ENCODE peak calls at places on chromosomes 7 and 10, in ten cellular contexts. One of them, this sample, is unnamed.

GRCh38 chr10:9096288-9096687 is 1041.8 kb downstream of the GATA3 start:
- DNase-seq in colonic mucosa: no peak
- DNase-seq in RWPE1: no peak
- DNase-seq in activated CD8-positive, alpha-beta T cell treated with anti-CD3 and anti-CD28 coated beads for 36 hours: peak
- DNase-seq in astrocyte of the spinal cord: no peak
- DNase-seq in cardiac fibroblast: no peak
- DNase-seq in NB4: no peak
- DNase-seq in CD8-positive, alpha-beta T cell: peak
- DNase-seq in activated B cell treated with CpG ODN at 0.5 μM for 24 hours: no peak
- DNase-seq in ascending aorta: no peak
- DNase-seq in this sample: no peak

GRCh38 chr10:79112898-79113431 is 44.2 kb downstream of the ZMIZ1 start:
- DNase-seq in colonic mucosa: no peak
- DNase-seq in RWPE1: peak
- DNase-seq in activated CD8-positive, alpha-beta T cell treated with anti-CD3 and anti-CD28 coated beads for 36 hours: no peak
- DNase-seq in astrocyte of the spinal cord: peak
- DNase-seq in cardiac fibroblast: peak
- DNase-seq in NB4: no peak
- DNase-seq in CD8-positive, alpha-beta T cell: no peak
- DNase-seq in activated B cell treated with CpG ODN at 0.5 μM for 24 hours: no peak
- DNase-seq in ascending aorta: peak
- DNase-seq in this sample: no peak

GRCh38 chr7:157370761-157371160 is 34.0 kb downstream of the DNAJB6 start:
- DNase-seq in colonic mucosa: no peak
- DNase-seq in RWPE1: no peak
- DNase-seq in activated CD8-positive, alpha-beta T cell treated with anti-CD3 and anti-CD28 coated beads for 36 hours: no peak
- DNase-seq in astrocyte of the spinal cord: no peak
- DNase-seq in cardiac fibroblast: no peak
- DNase-seq in NB4: no peak
- DNase-seq in CD8-positive, alpha-beta T cell: no peak
- DNase-seq in activated B cell treated with CpG ODN at 0.5 μM for 24 hours: no peak
- DNase-seq in ascending aorta: no peak
- DNase-seq in this sample: no peak

GRCh38 chr7:11327633-11328032 is 354.0 kb downstream of the PHF14 start:
- DNase-seq in colonic mucosa: no peak
- DNase-seq in RWPE1: no peak
- DNase-seq in activated CD8-positive, alpha-beta T cell treated with anti-CD3 and anti-CD28 coated beads for 36 hours: no peak
- DNase-seq in astrocyte of the spinal cord: no peak
- DNase-seq in cardiac fibroblast: no peak
- DNase-seq in NB4: no peak
- DNase-seq in CD8-positive, alpha-beta T cell: no peak
- DNase-seq in activated B cell treated with CpG ODN at 0.5 μM for 24 hours: no peak
- DNase-seq in ascending aorta: no peak
- DNase-seq in this sample: no peak

GRCh38 chr7:119197872-119198527 is 973.5 kb downstream of the ANKRD7 start:
- DNase-seq in colonic mucosa: peak
- DNase-seq in RWPE1: peak
- DNase-seq in activated CD8-positive, alpha-beta T cell treated with anti-CD3 and anti-CD28 coated beads for 36 hours: peak
- DNase-seq in astrocyte of the spinal cord: peak
- DNase-seq in cardiac fibroblast: peak
- DNase-seq in NB4: peak
- DNase-seq in CD8-positive, alpha-beta T cell: no peak
- DNase-seq in activated B cell treated with CpG ODN at 0.5 μM for 24 hours: no peak
- DNase-seq in ascending aorta: no peak
- DNase-seq in this sample: no peak

GRCh38 chr7:114653391-114654088 is 238.9 kb downstream of the FOXP2 start:
- DNase-seq in colonic mucosa: no peak
- DNase-seq in RWPE1: no peak
- DNase-seq in activated CD8-positive, alpha-beta T cell treated with anti-CD3 and anti-CD28 coated beads for 36 hours: no peak
- DNase-seq in astrocyte of the spinal cord: peak
- DNase-seq in cardiac fibroblast: no peak
- DNase-seq in NB4: no peak
- DNase-seq in CD8-positive, alpha-beta T cell: no peak
- DNase-seq in activated B cell treated with CpG ODN at 0.5 μM for 24 hours: no peak
- DNase-seq in ascending aorta: no peak
- DNase-seq in this sample: no peak

GRCh38 chr10:74750848-74751274 is 75.5 kb upstream of the KAT6B start:
- DNase-seq in colonic mucosa: peak
- DNase-seq in RWPE1: no peak
- DNase-seq in activated CD8-positive, alpha-beta T cell treated with anti-CD3 and anti-CD28 coated beads for 36 hours: peak
- DNase-seq in astrocyte of the spinal cord: no peak
- DNase-seq in cardiac fibroblast: no peak
- DNase-seq in NB4: no peak
- DNase-seq in CD8-positive, alpha-beta T cell: peak
- DNase-seq in activated B cell treated with CpG ODN at 0.5 μM for 24 hours: no peak
- DNase-seq in ascending aorta: no peak
- DNase-seq in this sample: no peak

GRCh38 chr7:55534262-55534915 is 37.9 kb downstream of the VOPP1 start:
- DNase-seq in colonic mucosa: no peak
- DNase-seq in RWPE1: peak
- DNase-seq in activated CD8-positive, alpha-beta T cell treated with anti-CD3 and anti-CD28 coated beads for 36 hours: peak
- DNase-seq in astrocyte of the spinal cord: peak
- DNase-seq in cardiac fibroblast: peak
- DNase-seq in NB4: peak
- DNase-seq in CD8-positive, alpha-beta T cell: no peak
- DNase-seq in activated B cell treated with CpG ODN at 0.5 μM for 24 hours: peak
- DNase-seq in ascending aorta: peak
- DNase-seq in this sample: no peak

GRCh38 chr7:95396136-95397032 is at the start of gene PON3:
- DNase-seq in colonic mucosa: peak
- DNase-seq in RWPE1: peak
- DNase-seq in activated CD8-positive, alpha-beta T cell treated with anti-CD3 and anti-CD28 coated beads for 36 hours: peak
- DNase-seq in astrocyte of the spinal cord: no peak
- DNase-seq in cardiac fibroblast: peak
- DNase-seq in NB4: no peak
- DNase-seq in CD8-positive, alpha-beta T cell: no peak
- DNase-seq in activated B cell treated with CpG ODN at 0.5 μM for 24 hours: peak
- DNase-seq in ascending aorta: no peak
- DNase-seq in this sample: no peak

GRCh38 chr7:1915326-1915725 is 245.2 kb downstream of the ELFN1 start:
- DNase-seq in colonic mucosa: no peak
- DNase-seq in RWPE1: no peak
- DNase-seq in activated CD8-positive, alpha-beta T cell treated with anti-CD3 and anti-CD28 coated beads for 36 hours: no peak
- DNase-seq in astrocyte of the spinal cord: no peak
- DNase-seq in cardiac fibroblast: no peak
- DNase-seq in NB4: no peak
- DNase-seq in CD8-positive, alpha-beta T cell: no peak
- DNase-seq in activated B cell treated with CpG ODN at 0.5 μM for 24 hours: no peak
- DNase-seq in ascending aorta: no peak
- DNase-seq in this sample: no peak

GRCh38 chr7:103524042-103524907 is 78.3 kb upstream of the SLC26A5 start:
- DNase-seq in colonic mucosa: no peak
- DNase-seq in RWPE1: peak
- DNase-seq in activated CD8-positive, alpha-beta T cell treated with anti-CD3 and anti-CD28 coated beads for 36 hours: no peak
- DNase-seq in astrocyte of the spinal cord: peak
- DNase-seq in cardiac fibroblast: peak
- DNase-seq in NB4: peak
- DNase-seq in CD8-positive, alpha-beta T cell: no peak
- DNase-seq in activated B cell treated with CpG ODN at 0.5 μM for 24 hours: no peak
- DNase-seq in ascending aorta: no peak
- DNase-seq in this sample: no peak

GRCh38 chr7:94043299-94043698 is 39.1 kb upstream of the BET1 start:
- DNase-seq in colonic mucosa: no peak
- DNase-seq in RWPE1: peak
- DNase-seq in activated CD8-positive, alpha-beta T cell treated with anti-CD3 and anti-CD28 coated beads for 36 hours: no peak
- DNase-seq in astrocyte of the spinal cord: no peak
- DNase-seq in cardiac fibroblast: peak
- DNase-seq in NB4: peak
- DNase-seq in CD8-positive, alpha-beta T cell: no peak
- DNase-seq in activated B cell treated with CpG ODN at 0.5 μM for 24 hours: no peak
- DNase-seq in ascending aorta: no peak
- DNase-seq in this sample: no peak

GRCh38 chr10:113922787-113923570 is 68.5 kb downstream of the NHLRC2 start:
- DNase-seq in colonic mucosa: no peak
- DNase-seq in RWPE1: no peak
- DNase-seq in activated CD8-positive, alpha-beta T cell treated with anti-CD3 and anti-CD28 coated beads for 36 hours: peak
- DNase-seq in astrocyte of the spinal cord: no peak
- DNase-seq in cardiac fibroblast: no peak
- DNase-seq in NB4: no peak
- DNase-seq in CD8-positive, alpha-beta T cell: no peak
- DNase-seq in activated B cell treated with CpG ODN at 0.5 μM for 24 hours: no peak
- DNase-seq in ascending aorta: no peak
- DNase-seq in this sample: no peak
- TF ChIP-seq CTCF in colonic mucosa: no peak
- TF ChIP-seq CTCF in RWPE1: no peak
- TF ChIP-seq CTCF in activated CD8-positive, alpha-beta T cell treated with anti-CD3 and anti-CD28 coated beads for 36 hours: no peak
- TF ChIP-seq CTCF in astrocyte of the spinal cord: no peak
- TF ChIP-seq CTCF in cardiac fibroblast: no peak
- TF ChIP-seq CTCF in NB4: no peak
- TF ChIP-seq CTCF in CD8-positive, alpha-beta T cell: no peak
- TF ChIP-seq CTCF in activated B cell treated with CpG ODN at 0.5 μM for 24 hours: no peak
- TF ChIP-seq CTCF in ascending aorta: no peak
- TF ChIP-seq CTCF in this sample: no peak

DNA sequence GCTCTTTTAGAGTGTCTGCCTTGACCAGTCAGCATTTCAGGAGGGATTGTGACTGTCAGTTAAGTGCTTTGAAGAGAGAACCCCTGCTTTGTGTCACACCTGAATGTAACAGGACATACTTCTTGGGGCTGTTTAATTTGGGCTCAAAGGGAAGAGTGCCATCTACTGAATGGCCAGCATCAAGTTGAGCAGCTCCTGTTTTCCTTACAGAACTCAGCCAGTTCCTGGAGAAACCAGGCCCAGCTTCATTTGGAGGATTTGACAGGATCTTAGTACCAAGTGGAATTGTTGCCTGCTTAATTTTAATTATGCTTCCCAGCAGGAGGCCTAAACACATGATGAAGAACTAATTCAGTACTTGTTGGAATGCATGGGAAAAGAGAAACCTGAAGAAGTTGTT is 8.3 kb downstream of the ADD3 start:
- DNase-seq in colonic mucosa: no peak
- DNase-seq in RWPE1: no peak
- DNase-seq in activated CD8-positive, alpha-beta T cell treated with anti-CD3 and anti-CD28 coated beads for 36 hours: no peak
- DNase-seq in astrocyte of the spinal cord: peak
- DNase-seq in cardiac fibroblast: no peak
- DNase-seq in NB4: no peak
- DNase-seq in CD8-positive, alpha-beta T cell: no peak
- DNase-seq in activated B cell treated with CpG ODN at 0.5 μM for 24 hours: no peak
- DNase-seq in ascending aorta: no peak
- DNase-seq in this sample: no peak
- TF ChIP-seq CTCF in colonic mucosa: peak
- TF ChIP-seq CTCF in RWPE1: peak
- TF ChIP-seq CTCF in activated CD8-positive, alpha-beta T cell treated with anti-CD3 and anti-CD28 coated beads for 36 hours: no peak
- TF ChIP-seq CTCF in astrocyte of the spinal cord: peak
- TF ChIP-seq CTCF in cardiac fibroblast: peak
- TF ChIP-seq CTCF in NB4: peak
- TF ChIP-seq CTCF in CD8-positive, alpha-beta T cell: peak
- TF ChIP-seq CTCF in activated B cell treated with CpG ODN at 0.5 μM for 24 hours: no peak
- TF ChIP-seq CTCF in ascending aorta: peak
- TF ChIP-seq CTCF in this sample: peak

GRCh38 chr10:123389520-123389919 is 235.3 kb downstream of the BUB3 start:
- DNase-seq in colonic mucosa: no peak
- DNase-seq in RWPE1: no peak
- DNase-seq in activated CD8-positive, alpha-beta T cell treated with anti-CD3 and anti-CD28 coated beads for 36 hours: no peak
- DNase-seq in astrocyte of the spinal cord: no peak
- DNase-seq in cardiac fibroblast: no peak
- DNase-seq in NB4: no peak
- DNase-seq in CD8-positive, alpha-beta T cell: no peak
- DNase-seq in activated B cell treated with CpG ODN at 0.5 μM for 24 hours: no peak
- DNase-seq in ascending aorta: no peak
- DNase-seq in this sample: no peak

GRCh38 chr10:123390874-123391273 is 236.7 kb downstream of the BUB3 start:
- DNase-seq in colonic mucosa: no peak
- DNase-seq in RWPE1: no peak
- DNase-seq in activated CD8-positive, alpha-beta T cell treated with anti-CD3 and anti-CD28 coated beads for 36 hours: no peak
- DNase-seq in astrocyte of the spinal cord: no peak
- DNase-seq in cardiac fibroblast: no peak
- DNase-seq in NB4: no peak
- DNase-seq in CD8-positive, alpha-beta T cell: no peak
- DNase-seq in activated B cell treated with CpG ODN at 0.5 μM for 24 hours: no peak
- DNase-seq in ascending aorta: peak
- DNase-seq in this sample: no peak

GRCh38 chr10:123391275-123392028 is 237.2 kb downstream of the BUB3 start:
- DNase-seq in colonic mucosa: no peak
- DNase-seq in RWPE1: no peak
- DNase-seq in activated CD8-positive, alpha-beta T cell treated with anti-CD3 and anti-CD28 coated beads for 36 hours: no peak
- DNase-seq in astrocyte of the spinal cord: no peak
- DNase-seq in cardiac fibroblast: no peak
- DNase-seq in NB4: no peak
- DNase-seq in CD8-positive, alpha-beta T cell: no peak
- DNase-seq in activated B cell treated with CpG ODN at 0.5 μM for 24 hours: no peak
- DNase-seq in ascending aorta: peak
- DNase-seq in this sample: no peak

GRCh38 chr10:123392182-123392930 is 238.2 kb downstream of the BUB3 start:
- DNase-seq in colonic mucosa: no peak
- DNase-seq in RWPE1: no peak
- DNase-seq in activated CD8-positive, alpha-beta T cell treated with anti-CD3 and anti-CD28 coated beads for 36 hours: no peak
- DNase-seq in astrocyte of the spinal cord: no peak
- DNase-seq in cardiac fibroblast: no peak
- DNase-seq in NB4: peak
- DNase-seq in CD8-positive, alpha-beta T cell: no peak
- DNase-seq in activated B cell treated with CpG ODN at 0.5 μM for 24 hours: no peak
- DNase-seq in ascending aorta: peak
- DNase-seq in this sample: no peak

DNA sequence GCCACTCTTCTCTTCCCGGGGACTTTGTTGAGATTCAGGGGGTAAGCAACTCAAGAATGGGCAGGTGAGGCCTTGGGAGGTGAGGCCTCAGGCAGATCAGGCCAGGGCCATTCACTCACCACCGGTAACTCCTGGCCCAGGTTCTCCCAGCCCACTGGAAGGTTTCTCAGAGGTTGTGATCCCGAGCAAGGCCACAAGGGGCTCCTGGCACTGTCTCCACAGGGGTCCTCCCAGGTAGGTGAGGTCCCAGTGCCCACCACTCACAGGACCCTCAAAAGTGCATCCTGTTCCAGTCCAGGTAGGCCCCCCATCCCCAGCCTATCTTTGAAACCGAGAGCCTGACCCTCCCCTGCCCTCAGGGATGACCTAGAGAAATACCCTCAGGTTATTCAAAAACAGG is 236.1 kb downstream of the BUB3 start:
- DNase-seq in colonic mucosa: no peak
- DNase-seq in RWPE1: no peak
- DNase-seq in activated CD8-positive, alpha-beta T cell treated with anti-CD3 and anti-CD28 coated beads for 36 hours: no peak
- DNase-seq in astrocyte of the spinal cord: no peak
- DNase-seq in cardiac fibroblast: no peak
- DNase-seq in NB4: no peak
- DNase-seq in CD8-positive, alpha-beta T cell: no peak
- DNase-seq in activated B cell treated with CpG ODN at 0.5 μM for 24 hours: no peak
- DNase-seq in ascending aorta: peak
- DNase-seq in this sample: no peak
- TF ChIP-seq CTCF in colonic mucosa: no peak
- TF ChIP-seq CTCF in RWPE1: no peak
- TF ChIP-seq CTCF in activated CD8-positive, alpha-beta T cell treated with anti-CD3 and anti-CD28 coated beads for 36 hours: no peak
- TF ChIP-seq CTCF in astrocyte of the spinal cord: no peak
- TF ChIP-seq CTCF in cardiac fibroblast: no peak
- TF ChIP-seq CTCF in NB4: peak
- TF ChIP-seq CTCF in CD8-positive, alpha-beta T cell: no peak
- TF ChIP-seq CTCF in activated B cell treated with CpG ODN at 0.5 μM for 24 hours: no peak
- TF ChIP-seq CTCF in ascending aorta: no peak
- TF ChIP-seq CTCF in this sample: no peak

DNA sequence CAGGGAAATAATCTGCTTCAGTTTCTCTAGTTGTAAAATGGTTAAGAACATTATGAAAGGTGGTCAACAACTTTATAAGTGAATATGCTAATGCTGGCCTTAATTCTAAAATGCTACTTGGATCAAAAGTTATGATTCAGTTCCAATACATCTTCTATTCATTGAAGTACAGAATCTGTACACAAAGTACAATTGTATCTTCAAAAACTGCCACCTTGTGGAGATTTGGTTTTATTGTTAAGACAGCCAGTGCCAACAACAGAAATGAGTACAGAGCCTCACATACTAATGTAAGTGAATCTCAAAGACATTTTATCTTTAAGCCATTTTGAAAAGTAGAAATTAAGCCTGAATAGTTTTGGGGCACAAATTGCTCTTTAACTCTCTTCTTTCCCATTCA is 194.0 kb downstream of the CFTR start:
- DNase-seq in colonic mucosa: no peak
- DNase-seq in RWPE1: no peak
- DNase-seq in activated CD8-positive, alpha-beta T cell treated with anti-CD3 and anti-CD28 coated beads for 36 hours: no peak
- DNase-seq in astrocyte of the spinal cord: peak
- DNase-seq in cardiac fibroblast: peak
- DNase-seq in NB4: peak
- DNase-seq in CD8-positive, alpha-beta T cell: no peak
- DNase-seq in activated B cell treated with CpG ODN at 0.5 μM for 24 hours: no peak
- DNase-seq in ascending aorta: no peak
- DNase-seq in this sample: no peak
- TF ChIP-seq CTCF in colonic mucosa: no peak
- TF ChIP-seq CTCF in RWPE1: no peak
- TF ChIP-seq CTCF in activated CD8-positive, alpha-beta T cell treated with anti-CD3 and anti-CD28 coated beads for 36 hours: no peak
- TF ChIP-seq CTCF in astrocyte of the spinal cord: peak
- TF ChIP-seq CTCF in cardiac fibroblast: peak
- TF ChIP-seq CTCF in NB4: no peak
- TF ChIP-seq CTCF in CD8-positive, alpha-beta T cell: no peak
- TF ChIP-seq CTCF in activated B cell treated with CpG ODN at 0.5 μM for 24 hours: no peak
- TF ChIP-seq CTCF in ascending aorta: no peak
- TF ChIP-seq CTCF in this sample: peak

This sample was measured in D721Med.